ENCODE peak calls at places on chromosome 2, in four cellular contexts. P, T, J and Z are unnamed samples.

GRCh38 chr2:197204855-197205254 is 105.7 kb downstream of the ANKRD44 start:
- DNase-seq in P (no peak), J (no peak), T (peak), Z (no peak)

GRCh38 chr2:106142683-106143082 is 51.4 kb downstream of the UXS1 start:
- DNase-seq in J (no peak), T (no peak), P (no peak), Z (no peak)

GRCh38 chr2:117980783-117981676 is 32.8 kb downstream of the CCDC93 start:
- DNase-seq in J (no peak), T (peak), P (peak), Z (peak)

GRCh38 chr2:47389692-47390091 is 13.3 kb upstream of the MSH2 start:
- DNase-seq in T (no peak), P (no peak), J (no peak), Z (no peak)

GRCh38 chr2:108917078-108917440 is 72.0 kb downstream of the EDAR start:
- DNase-seq in P (no peak), J (no peak), T (no peak), Z (no peak)

GRCh38 chr2:137845422-137845821 is 118.9 kb upstream of the HNMT start:
- DNase-seq in P (no peak), T (no peak), J (no peak), Z (no peak)

GRCh38 chr2:43370705-43371104 is 144.3 kb upstream of the ZFP36L2 start:
- DNase-seq in T (peak), P (no peak), J (no peak), Z (no peak)

GRCh38 chr2:25497229-25497861 is 155.6 kb upstream of the DNMT3A start:
- DNase-seq in J (no peak), P (no peak), T (no peak), Z (no peak)

GRCh38 chr2:206378835-206379234 is 64.5 kb upstream of the ADAM23 start:
- DNase-seq in T (no peak), J (no peak), P (no peak), Z (no peak)

GRCh38 chr2:240955306-240956101 is 42.9 kb upstream of the SNED1 start:
- DNase-seq in P (no peak), J (no peak), T (no peak), Z (no peak)

GRCh38 chr2:182132605-182133004 is 147.0 kb downstream of the PPP1R1C start:
- DNase-seq in T (no peak), J (no peak), P (peak), Z (no peak)

GRCh38 chr2:225004531-225004930 is 37.7 kb downstream of the DOCK10 start:
- DNase-seq in T (peak), P (no peak), J (no peak), Z (no peak)